ENCODE peak calls at places on chromosome 3, in five cellular contexts. K is thoracic aorta, P is upper lobe of right lung, L is mucosa of descending colon, C is PC-3. M is an unnamed sample.

GRCh38 chr3:9820944-9821343 is 10.9 kb downstream of the TTLL3 start:
- DNase-seq in P (no peak), L (no peak), C (peak), K (no peak), M (no peak)

GRCh38 chr3:129610276-129610675 is 3.8 kb upstream of the PLXND1 start:
- DNase-seq in K (no peak), C (no peak), P (no peak), L (no peak), M (no peak)

GRCh38 chr3:125357032-125357658 is 18.0 kb downstream of the ZNF148 start:
- DNase-seq in L (peak), K (no peak), C (peak), P (peak), M (no peak)

GRCh38 chr3:101144080-101144479 is 150.9 kb upstream of the ABI3BP start:
- DNase-seq in L (no peak), K (no peak), C (no peak), P (no peak), M (no peak)

GRCh38 chr3:170052398-170052797 is 14.6 kb downstream of the GPR160 start:
- DNase-seq in P (no peak), K (no peak), C (no peak), L (no peak), M (no peak)

GRCh38 chr3:18767756-18768303 is 342.7 kb upstream of the SATB1 start:
- DNase-seq in P (no peak), K (no peak), L (no peak), C (peak), M (no peak)

GRCh38 chr3:25508901-25509300 is 80.8 kb downstream of the RARB start:
- DNase-seq in K (no peak), P (no peak), L (no peak), C (peak), M (peak)

GRCh38 chr3:136141296-136141785 is 54.8 kb downstream of the MSL2 start:
- DNase-seq in L (no peak), P (no peak), C (no peak), K (no peak), M (no peak)

GRCh38 chr3:151560750-151561149 is 99.9 kb upstream of the IGSF10 start:
- DNase-seq in L (no peak), K (no peak), P (no peak), C (no peak), M (no peak)

GRCh38 chr3:8869613-8870012 is 93.7 kb downstream of the RAD18 start:
- DNase-seq in C (peak), K (no peak), L (no peak), P (no peak), M (peak)

GRCh38 chr3:129526121-129526900 is 2.1 kb upstream of the RHO start:
- DNase-seq in L (peak), C (no peak), P (no peak), K (no peak), M (no peak)

GRCh38 chr3:59052803-59053411 is 3.1 kb upstream of the CFAP20DC start:
- DNase-seq in K (no peak), P (no peak), L (peak), C (peak), M (no peak)

GRCh38 chr3:173709026-173709425 is 311.5 kb downstream of the NLGN1 start:
- DNase-seq in L (no peak), C (no peak), P (no peak), K (no peak), M (peak)

GRCh38 chr3:58010562-58010961 is 2.3 kb downstream of the FLNB start:
- DNase-seq in C (no peak), K (no peak), L (peak), P (no peak), M (no peak)

DNA sequence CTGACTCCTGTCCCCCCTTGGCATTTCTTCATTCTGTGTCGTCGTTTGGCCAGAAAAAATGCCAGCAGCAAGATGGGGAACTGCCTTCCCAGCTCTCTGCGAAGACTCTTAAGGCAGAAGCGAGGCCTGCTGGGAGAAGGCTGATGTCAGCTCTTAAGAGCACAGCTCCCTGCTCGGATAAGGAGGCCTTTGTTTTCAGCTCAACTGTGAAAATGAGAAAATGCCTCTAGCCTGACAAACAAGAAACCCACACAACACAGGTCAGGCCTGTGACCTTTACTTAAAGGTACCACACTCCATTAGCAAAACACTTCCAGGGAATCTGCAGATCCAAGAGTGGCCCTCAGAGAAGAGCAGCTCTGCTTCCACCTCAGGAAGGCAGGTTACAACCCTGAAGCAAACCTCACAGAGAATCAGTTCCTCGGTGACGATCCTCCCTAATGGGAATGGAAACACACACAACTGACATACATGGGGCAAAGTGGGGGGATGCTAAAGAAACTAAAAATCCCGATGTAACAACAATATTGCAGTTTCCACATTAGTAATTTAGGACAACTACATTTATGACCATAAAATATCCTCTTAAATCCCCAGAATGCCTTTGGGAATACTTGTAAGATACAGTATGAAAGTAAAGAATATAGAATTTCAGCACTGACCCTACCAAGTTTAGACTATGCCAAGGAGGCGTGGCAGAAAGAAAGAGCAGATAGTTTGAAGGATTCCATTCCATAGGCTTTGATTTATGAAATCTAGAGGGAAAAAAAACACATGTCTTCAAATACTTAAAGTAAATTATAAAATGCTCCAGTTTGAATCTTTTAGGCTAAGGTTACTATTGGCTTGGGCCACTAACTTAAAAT is 52.1 kb downstream of the VGLL4 start:
- DNase-seq in C (peak), P (no peak), K (no peak), L (peak), M (peak)
- H3K4me3 ChIP-seq in C (no peak), P (no peak), K (peak), L (no peak), M (no peak)

DNA sequence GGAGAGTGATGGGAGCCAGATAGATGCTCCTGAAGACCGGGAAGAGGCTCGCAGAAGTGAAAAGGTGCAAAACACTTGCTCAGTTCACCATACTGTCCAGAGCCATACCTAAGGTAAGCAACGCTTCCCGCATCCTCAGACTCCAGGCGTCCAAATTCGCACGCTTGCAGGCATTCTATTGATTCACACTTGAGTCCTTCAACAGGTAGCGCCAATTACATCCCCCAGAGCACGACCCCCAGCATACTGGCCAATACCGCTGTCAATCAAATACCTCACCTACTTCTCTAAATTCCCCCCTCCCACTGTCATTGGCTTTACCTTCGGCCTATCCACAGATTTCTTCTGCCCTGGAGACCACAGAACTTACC is 361 bp upstream of the STXBP5L start:
- DNase-seq in C (no peak), K (no peak), L (no peak), P (no peak), M (no peak)
- H3K4me3 ChIP-seq in C (peak), K (peak), L (no peak), P (no peak), M (peak)

GRCh38 chr3:105863608-105864007 is 5.2 kb downstream of the CBLB start:
- DNase-seq in K (no peak), C (no peak), L (no peak), P (no peak), M (no peak)
- H3K4me3 ChIP-seq in K (no peak), C (no peak), L (no peak), P (no peak), M (no peak)

GRCh38 chr3:69740103-69741021 is 1.1 kb downstream of the MITF start:
- DNase-seq in P (peak), L (peak), C (peak), K (no peak), M (no peak)
- H3K4me3 ChIP-seq in P (peak), L (peak), C (peak), K (peak), M (peak)

GRCh38 chr3:123520656-123521055 is 64.2 kb downstream of the HACD2 start:
- DNase-seq in K (no peak), L (no peak), P (no peak), C (no peak), M (no peak)
- H3K4me3 ChIP-seq in K (no peak), L (no peak), P (no peak), C (no peak), M (no peak)